ENCODE peak calls at places on chromosomes 16 and 17, in six cellular contexts. One of them, this sample, is unnamed.

GRCh38 chr17:15954222-15954621 is 9.3 kb downstream of the ADORA2B start:
- DNase-seq in neural progenitor cell: no peak
- DNase-seq in A673: peak
- DNase-seq in kidney epithelial cell: peak
- DNase-seq in A549: peak
- DNase-seq in CD8-positive, alpha-beta T cell: no peak
- DNase-seq in this sample: peak

GRCh38 chr16:81035398-81035974 is at the start of gene ATMIN:
- DNase-seq in CD8-positive, alpha-beta T cell: peak
- DNase-seq in kidney epithelial cell: peak
- DNase-seq in A673: peak
- DNase-seq in neural progenitor cell: peak
- DNase-seq in A549: peak
- DNase-seq in this sample: no peak

GRCh38 chr17:48543854-48544355 is 1.0 kb downstream of the HOXB2 start:
- DNase-seq in A673: no peak
- DNase-seq in kidney epithelial cell: no peak
- DNase-seq in A549: no peak
- DNase-seq in CD8-positive, alpha-beta T cell: no peak
- DNase-seq in neural progenitor cell: no peak
- DNase-seq in this sample: no peak

GRCh38 chr17:68204736-68205135 is 43.1 kb upstream of the AMZ2 start:
- DNase-seq in CD8-positive, alpha-beta T cell: peak
- DNase-seq in A673: no peak
- DNase-seq in A549: no peak
- DNase-seq in neural progenitor cell: no peak
- DNase-seq in kidney epithelial cell: no peak
- DNase-seq in this sample: no peak

GRCh38 chr16:85017151-85017550 is 5.8 kb upstream of the ZDHHC7 start:
- DNase-seq in A673: no peak
- DNase-seq in CD8-positive, alpha-beta T cell: no peak
- DNase-seq in A549: no peak
- DNase-seq in kidney epithelial cell: no peak
- DNase-seq in neural progenitor cell: no peak
- DNase-seq in this sample: no peak

GRCh38 chr16:80023865-80024264 is 423.3 kb upstream of the MAF start:
- DNase-seq in kidney epithelial cell: no peak
- DNase-seq in A673: no peak
- DNase-seq in neural progenitor cell: no peak
- DNase-seq in CD8-positive, alpha-beta T cell: no peak
- DNase-seq in A549: peak
- DNase-seq in this sample: no peak

GRCh38 chr17:11742891-11743290 is 144.6 kb downstream of the DNAH9 start:
- DNase-seq in neural progenitor cell: peak
- DNase-seq in kidney epithelial cell: no peak
- DNase-seq in A673: peak
- DNase-seq in CD8-positive, alpha-beta T cell: no peak
- DNase-seq in A549: no peak
- DNase-seq in this sample: no peak

GRCh38 chr16:57048095-57048494 is 44.3 kb upstream of the CPNE2 start:
- DNase-seq in A549: no peak
- DNase-seq in neural progenitor cell: no peak
- DNase-seq in A673: no peak
- DNase-seq in kidney epithelial cell: no peak
- DNase-seq in CD8-positive, alpha-beta T cell: no peak
- DNase-seq in this sample: no peak

GRCh38 chr17:50550661-50551432 is 3.9 kb downstream of the SPATA20 start:
- DNase-seq in neural progenitor cell: peak
- DNase-seq in kidney epithelial cell: peak
- DNase-seq in A673: peak
- DNase-seq in CD8-positive, alpha-beta T cell: no peak
- DNase-seq in A549: peak
- DNase-seq in this sample: peak

GRCh38 chr16:77212736-77213541 is 13.7 kb downstream of the SYCE1L start:
- DNase-seq in A549: peak
- DNase-seq in CD8-positive, alpha-beta T cell: peak
- DNase-seq in A673: peak
- DNase-seq in kidney epithelial cell: no peak
- DNase-seq in neural progenitor cell: peak
- DNase-seq in this sample: no peak

GRCh38 chr16:85553436-85554113 is 59.5 kb upstream of the GSE1 start:
- DNase-seq in neural progenitor cell: no peak
- DNase-seq in A673: peak
- DNase-seq in kidney epithelial cell: no peak
- DNase-seq in A549: peak
- DNase-seq in CD8-positive, alpha-beta T cell: peak
- DNase-seq in this sample: no peak

GRCh38 chr17:35087731-35088646 is 24.5 kb upstream of the RFFL start:
- DNase-seq in CD8-positive, alpha-beta T cell: peak
- DNase-seq in A673: no peak
- DNase-seq in neural progenitor cell: no peak
- DNase-seq in kidney epithelial cell: no peak
- DNase-seq in A549: peak
- DNase-seq in this sample: no peak

GRCh38 chr16:19410435-19411153 is 7.1 kb upstream of the TMC5 start:
- DNase-seq in A673: peak
- DNase-seq in CD8-positive, alpha-beta T cell: no peak
- DNase-seq in neural progenitor cell: peak
- DNase-seq in A549: peak
- DNase-seq in kidney epithelial cell: no peak
- DNase-seq in this sample: no peak

GRCh38 chr17:1045456-1045855 is 48.5 kb downstream of the TIMM22 start:
- DNase-seq in A549: no peak
- DNase-seq in kidney epithelial cell: no peak
- DNase-seq in A673: no peak
- DNase-seq in CD8-positive, alpha-beta T cell: no peak
- DNase-seq in neural progenitor cell: no peak
- DNase-seq in this sample: no peak

GRCh38 chr17:76384987-76385891 is 830 bp downstream of the SPHK1 start:
- DNase-seq in A549: peak
- DNase-seq in CD8-positive, alpha-beta T cell: peak
- DNase-seq in A673: peak
- DNase-seq in kidney epithelial cell: no peak
- DNase-seq in neural progenitor cell: peak
- DNase-seq in this sample: no peak

GRCh38 chr16:6714510-6714909 is 618.1 kb upstream of the RBFOX1 start:
- DNase-seq in kidney epithelial cell: no peak
- DNase-seq in CD8-positive, alpha-beta T cell: no peak
- DNase-seq in A549: no peak
- DNase-seq in neural progenitor cell: no peak
- DNase-seq in A673: no peak
- DNase-seq in this sample: no peak

GRCh38 chr17:19433727-19434340 is 22.8 kb downstream of the RNF112 start:
- DNase-seq in A673: no peak
- DNase-seq in kidney epithelial cell: no peak
- DNase-seq in A549: no peak
- DNase-seq in CD8-positive, alpha-beta T cell: no peak
- DNase-seq in neural progenitor cell: peak
- DNase-seq in this sample: no peak

GRCh38 chr16:4830408-4830807 is 16.7 kb downstream of the GLYR1 start:
- DNase-seq in A673: no peak
- DNase-seq in neural progenitor cell: no peak
- DNase-seq in CD8-positive, alpha-beta T cell: no peak
- DNase-seq in A549: no peak
- DNase-seq in kidney epithelial cell: no peak
- DNase-seq in this sample: no peak

GRCh38 chr16:4832698-4833343 is 14.3 kb downstream of the GLYR1 start:
- DNase-seq in A549: no peak
- DNase-seq in neural progenitor cell: no peak
- DNase-seq in CD8-positive, alpha-beta T cell: no peak
- DNase-seq in kidney epithelial cell: no peak
- DNase-seq in A673: no peak
- DNase-seq in this sample: no peak

GRCh38 chr16:4833584-4833983 is 13.5 kb downstream of the GLYR1 start:
- DNase-seq in A673: no peak
- DNase-seq in neural progenitor cell: no peak
- DNase-seq in CD8-positive, alpha-beta T cell: no peak
- DNase-seq in A549: no peak
- DNase-seq in kidney epithelial cell: no peak
- DNase-seq in this sample: no peak

GRCh38 chr16:4828567-4829320 is 18.3 kb downstream of the GLYR1 start:
- DNase-seq in CD8-positive, alpha-beta T cell: no peak
- DNase-seq in A673: no peak
- DNase-seq in neural progenitor cell: no peak
- DNase-seq in kidney epithelial cell: no peak
- DNase-seq in A549: no peak
- DNase-seq in this sample: no peak

DNA sequence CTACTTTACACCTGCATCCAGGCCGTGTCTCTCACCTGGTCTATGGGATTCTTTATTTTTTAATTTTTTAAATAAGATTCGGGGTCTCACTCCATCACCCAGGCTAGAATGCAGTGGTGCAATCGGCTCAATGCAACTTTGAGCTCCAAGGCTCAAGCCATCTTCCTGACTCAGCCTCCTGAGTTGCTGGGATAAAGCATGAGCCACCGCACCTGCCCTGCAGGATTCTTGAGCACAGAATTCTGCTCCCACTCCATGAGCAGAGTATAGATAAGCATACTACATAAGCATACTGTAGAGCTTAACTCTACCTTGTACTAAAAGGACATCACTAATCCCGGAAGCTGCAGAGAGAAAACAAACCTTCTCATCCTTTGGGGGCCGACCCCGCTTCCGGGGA is 15.5 kb downstream of the GLYR1 start:
- DNase-seq in neural progenitor cell: no peak
- DNase-seq in kidney epithelial cell: no peak
- DNase-seq in A673: no peak
- DNase-seq in CD8-positive, alpha-beta T cell: no peak
- DNase-seq in A549: no peak
- DNase-seq in this sample: no peak
- H3K4me3 ChIP-seq in neural progenitor cell: no peak
- H3K4me3 ChIP-seq in kidney epithelial cell: no peak
- H3K4me3 ChIP-seq in A673: no peak
- H3K4me3 ChIP-seq in CD8-positive, alpha-beta T cell: no peak
- H3K4me3 ChIP-seq in A549: no peak
- H3K4me3 ChIP-seq in this sample: no peak

GRCh38 chr16:29977063-29977462 is 3.4 kb downstream of the TAOK2 start:
- DNase-seq in A673: no peak
- DNase-seq in kidney epithelial cell: no peak
- DNase-seq in neural progenitor cell: no peak
- DNase-seq in CD8-positive, alpha-beta T cell: no peak
- DNase-seq in A549: no peak
- DNase-seq in this sample: no peak
- H3K4me3 ChIP-seq in A673: no peak
- H3K4me3 ChIP-seq in kidney epithelial cell: no peak
- H3K4me3 ChIP-seq in neural progenitor cell: no peak
- H3K4me3 ChIP-seq in CD8-positive, alpha-beta T cell: no peak
- H3K4me3 ChIP-seq in A549: no peak
- H3K4me3 ChIP-seq in this sample: no peak

DNA sequence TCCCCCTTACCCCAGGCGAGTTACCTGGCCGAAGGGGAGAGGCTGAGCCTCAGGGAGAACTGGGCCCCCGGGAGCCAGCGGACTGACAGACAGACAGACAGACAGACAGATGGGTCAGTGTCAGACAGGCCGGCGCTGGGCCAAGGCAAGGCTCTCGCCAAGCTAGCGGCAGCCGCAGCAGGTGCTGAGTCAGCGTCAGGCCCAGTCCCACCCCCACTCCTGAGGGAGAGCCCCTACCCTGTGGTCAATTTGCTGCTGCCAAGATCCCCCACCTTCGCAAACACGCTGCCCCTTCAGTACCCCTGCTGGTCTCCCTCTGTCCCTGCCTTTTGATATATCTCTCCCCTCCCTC is 1.5 kb downstream of the FGF11 start:
- DNase-seq in kidney epithelial cell: no peak
- DNase-seq in A673: no peak
- DNase-seq in CD8-positive, alpha-beta T cell: no peak
- DNase-seq in A549: no peak
- DNase-seq in neural progenitor cell: peak
- DNase-seq in this sample: no peak
- H3K4me3 ChIP-seq in kidney epithelial cell: peak
- H3K4me3 ChIP-seq in A673: peak
- H3K4me3 ChIP-seq in CD8-positive, alpha-beta T cell: peak
- H3K4me3 ChIP-seq in A549: no peak
- H3K4me3 ChIP-seq in neural progenitor cell: peak
- H3K4me3 ChIP-seq in this sample: peak

GRCh38 chr17:39999067-39999466 is 16.2 kb upstream of the CSF3 start:
- DNase-seq in A673: no peak
- DNase-seq in A549: no peak
- DNase-seq in neural progenitor cell: no peak
- DNase-seq in kidney epithelial cell: no peak
- DNase-seq in CD8-positive, alpha-beta T cell: no peak
- DNase-seq in this sample: no peak

GRCh38 chr17:39997543-39997942 is 16.9 kb downstream of the PSMD3 start:
- DNase-seq in CD8-positive, alpha-beta T cell: no peak
- DNase-seq in A549: no peak
- DNase-seq in kidney epithelial cell: no peak
- DNase-seq in A673: no peak
- DNase-seq in neural progenitor cell: no peak
- DNase-seq in this sample: no peak

GRCh38 chr17:39996162-39996561 is 15.6 kb downstream of the PSMD3 start:
- DNase-seq in neural progenitor cell: no peak
- DNase-seq in CD8-positive, alpha-beta T cell: no peak
- DNase-seq in A549: no peak
- DNase-seq in A673: no peak
- DNase-seq in kidney epithelial cell: no peak
- DNase-seq in this sample: no peak

GRCh38 chr17:39995438-39995837 is 14.8 kb downstream of the PSMD3 start:
- DNase-seq in A549: no peak
- DNase-seq in A673: no peak
- DNase-seq in neural progenitor cell: no peak
- DNase-seq in CD8-positive, alpha-beta T cell: no peak
- DNase-seq in kidney epithelial cell: no peak
- DNase-seq in this sample: no peak

DNA sequence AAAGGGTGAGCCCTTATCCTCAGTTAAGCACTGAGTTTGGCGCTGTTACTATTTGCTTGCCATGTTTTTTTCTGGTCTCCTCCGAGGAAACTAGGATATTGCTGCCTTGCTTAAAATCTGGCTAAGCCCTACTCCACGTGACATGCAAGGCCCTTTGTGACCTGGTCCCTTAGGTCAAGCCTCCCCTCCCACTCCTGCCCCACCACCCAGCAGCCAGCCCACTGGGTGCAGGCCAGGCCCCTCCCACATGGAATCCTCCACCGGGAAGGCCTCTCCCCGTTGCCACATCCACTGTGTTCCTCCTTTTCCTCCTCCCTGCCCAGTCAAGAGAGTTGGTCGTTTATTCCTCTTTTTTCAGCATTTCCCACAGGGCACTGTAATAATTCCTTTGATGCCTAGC is 16.2 kb downstream of the PSMD3 start:
- DNase-seq in CD8-positive, alpha-beta T cell: no peak
- DNase-seq in A549: no peak
- DNase-seq in kidney epithelial cell: no peak
- DNase-seq in A673: no peak
- DNase-seq in neural progenitor cell: no peak
- DNase-seq in this sample: no peak
- H3K4me3 ChIP-seq in CD8-positive, alpha-beta T cell: no peak
- H3K4me3 ChIP-seq in A549: no peak
- H3K4me3 ChIP-seq in kidney epithelial cell: no peak
- H3K4me3 ChIP-seq in A673: no peak
- H3K4me3 ChIP-seq in neural progenitor cell: no peak
- H3K4me3 ChIP-seq in this sample: no peak

GRCh38 chr16:15598648-15599190 is 44.2 kb downstream of the MARF1 start:
- DNase-seq in neural progenitor cell: no peak
- DNase-seq in A549: no peak
- DNase-seq in kidney epithelial cell: no peak
- DNase-seq in A673: no peak
- DNase-seq in CD8-positive, alpha-beta T cell: no peak
- DNase-seq in this sample: no peak
- H3K4me3 ChIP-seq in neural progenitor cell: no peak
- H3K4me3 ChIP-seq in A549: no peak
- H3K4me3 ChIP-seq in kidney epithelial cell: no peak
- H3K4me3 ChIP-seq in A673: no peak
- H3K4me3 ChIP-seq in CD8-positive, alpha-beta T cell: no peak
- H3K4me3 ChIP-seq in this sample: no peak

This sample was measured in epithelial cell of proximal tubule.